ENCODE peak calls at places on chromosomes 2 and 18, in seven cellular contexts. R, G, N, M, K, A and E are unnamed samples.

GRCh38 chr2:129233751-129234406 is 745.6 kb upstream of the RAB6C start:
- DNase-seq in R (no peak), G (no peak), N (no peak), M (no peak), K (peak), A (no peak), E (no peak)

GRCh38 chr2:189210250-189211075 is 30.9 kb upstream of the COL5A2 start:
- DNase-seq in R (peak), G (no peak), N (no peak), M (no peak), K (peak), A (no peak), E (no peak)

GRCh38 chr2:63124209-63124608 is 73.6 kb downstream of the OTX1 start:
- DNase-seq in R (no peak), G (no peak), N (no peak), M (no peak), K (no peak), A (no peak), E (no peak)

GRCh38 chr2:70850905-70851304 is 15.3 kb upstream of the CD207 start:
- DNase-seq in R (no peak), G (no peak), N (no peak), M (no peak), K (no peak), A (no peak), E (no peak)

GRCh38 chr2:65595641-65596040 is 163.2 kb upstream of the SPRED2 start:
- DNase-seq in R (no peak), G (no peak), N (no peak), M (no peak), K (no peak), A (no peak), E (no peak)

GRCh38 chr18:27750014-27750413 is 426.9 kb downstream of the CDH2 start:
- DNase-seq in R (peak), G (no peak), N (no peak), M (no peak), K (peak), A (no peak), E (no peak)

GRCh38 chr2:218516614-218517013 is 51.5 kb downstream of the USP37 start:
- DNase-seq in R (no peak), G (no peak), N (no peak), M (no peak), K (peak), A (no peak), E (no peak)

GRCh38 chr2:39304200-39304599 is 60.4 kb upstream of the CDKL4 start:
- DNase-seq in R (no peak), G (no peak), N (no peak), M (no peak), K (no peak), A (no peak), E (no peak)

GRCh38 chr2:205806126-205806905 is 124.0 kb downstream of the NRP2 start:
- DNase-seq in R (no peak), G (no peak), N (no peak), M (peak), K (no peak), A (no peak), E (no peak)

GRCh38 chr2:185567196-185567595 is 171.4 kb upstream of the FSIP2 start:
- DNase-seq in R (no peak), G (no peak), N (no peak), M (no peak), K (no peak), A (no peak), E (no peak)

GRCh38 chr2:200963129-200963917 is at the start of gene ORC2:
- DNase-seq in R (peak), G (peak), N (peak), M (peak), K (peak), A (peak), E (peak)

GRCh38 chr2:95077893-95078603 is 43.6 kb downstream of the MRPS5 start:
- DNase-seq in R (no peak), G (no peak), N (no peak), M (no peak), K (no peak), A (no peak), E (no peak)

GRCh38 chr2:218318241-218318640 is 25.9 kb upstream of the TMBIM1 start:
- DNase-seq in R (no peak), G (no peak), N (no peak), M (no peak), K (no peak), A (no peak), E (no peak)

GRCh38 chr18:35983818-35984217 is 11.3 kb downstream of the RMP24 start:
- DNase-seq in R (no peak), G (no peak), N (no peak), M (no peak), K (no peak), A (no peak), E (no peak)

GRCh38 chr2:3128786-3129185 is 248.8 kb downstream of the EIPR1 start:
- DNase-seq in R (no peak), G (no peak), N (no peak), M (no peak), K (no peak), A (no peak), E (no peak)

GRCh38 chr2:64442801-64443429 is 11.0 kb upstream of the LGALSL start:
- DNase-seq in R (no peak), G (no peak), N (no peak), M (no peak), K (peak), A (no peak), E (no peak)

GRCh38 chr2:189260361-189260761 is 80.8 kb upstream of the COL5A2 start:
- DNase-seq in R (no peak), G (no peak), N (no peak), M (no peak), K (no peak), A (no peak), E (no peak)

GRCh38 chr18:51279367-51279984 is 82.0 kb upstream of the MEX3C start:
- DNase-seq in R (no peak), G (no peak), N (no peak), M (no peak), K (no peak), A (no peak), E (no peak)

GRCh38 chr2:45649457-45649854 is 2.0 kb upstream of the PRKCE start:
- DNase-seq in R (no peak), G (no peak), N (no peak), M (no peak), K (peak), A (no peak), E (no peak)

GRCh38 chr18:30177056-30177455 is 865.5 kb downstream of the DSC3 start:
- DNase-seq in R (no peak), G (no peak), N (no peak), M (no peak), K (peak), A (no peak), E (no peak)

GRCh38 chr2:240401781-240402551 is 33.5 kb upstream of the GPC1 start:
- DNase-seq in R (peak), G (no peak), N (no peak), M (peak), K (no peak), A (no peak), E (no peak)

GRCh38 chr2:37663390-37663789 is 8.1 kb downstream of the CDC42EP3 start:
- DNase-seq in R (no peak), G (no peak), N (no peak), M (no peak), K (no peak), A (no peak), E (no peak)

GRCh38 chr2:37665038-37665437 is 6.4 kb downstream of the CDC42EP3 start:
- DNase-seq in R (no peak), G (no peak), N (no peak), M (no peak), K (no peak), A (no peak), E (no peak)

GRCh38 chr2:37666772-37667171 is 4.7 kb downstream of the CDC42EP3 start:
- DNase-seq in R (no peak), G (no peak), N (no peak), M (no peak), K (no peak), A (no peak), E (no peak)

GRCh38 chr2:37665622-37666362 is 5.7 kb downstream of the CDC42EP3 start:
- DNase-seq in R (no peak), G (no peak), N (no peak), M (no peak), K (no peak), A (no peak), E (no peak)

GRCh38 chr2:37664190-37664751 is 7.2 kb downstream of the CDC42EP3 start:
- DNase-seq in R (no peak), G (no peak), N (no peak), M (no peak), K (no peak), A (no peak), E (no peak)
- H3K4me3 ChIP-seq in R (no peak), G (no peak), N (no peak), M (no peak), K (no peak), A (no peak), E (no peak)

GRCh38 chr18:75477913-75478312 is 50.4 kb upstream of the SMIM21 start:
- DNase-seq in R (no peak), G (no peak), N (no peak), M (no peak), K (no peak), A (no peak), E (no peak)

GRCh38 chr18:75474332-75474731 is 46.8 kb upstream of the SMIM21 start:
- DNase-seq in R (no peak), G (no peak), N (no peak), M (no peak), K (no peak), A (no peak), E (no peak)

GRCh38 chr18:75473316-75473715 is 45.8 kb upstream of the SMIM21 start:
- DNase-seq in R (no peak), G (no peak), N (no peak), M (no peak), K (no peak), A (no peak), E (no peak)

GRCh38 chr18:75472906-75473305 is 45.4 kb upstream of the SMIM21 start:
- DNase-seq in R (no peak), G (no peak), N (no peak), M (no peak), K (no peak), A (no peak), E (no peak)

GRCh38 chr18:75475228-75475627 is 47.7 kb upstream of the SMIM21 start:
- DNase-seq in R (no peak), G (no peak), N (no peak), M (no peak), K (no peak), A (no peak), E (no peak)
- H3K27ac ChIP-seq in R (no peak), G (no peak), N (no peak), M (no peak), K (no peak), A (no peak), E (no peak)

GRCh38 chr2:27261926-27262298 is 935 bp downstream of the SLC30A3 start:
- DNase-seq in R (no peak), G (no peak), N (no peak), M (no peak), K (no peak), A (no peak), E (no peak)
- H3K4me3 ChIP-seq in R (peak), G (peak), N (peak), M (no peak), K (no peak), A (peak), E (no peak)

GRCh38 chr2:169637620-169638019 is 53.5 kb downstream of the PPIG start:
- DNase-seq in R (no peak), G (no peak), N (no peak), M (no peak), K (peak), A (no peak), E (no peak)

GRCh38 chr2:169641464-169641863 is 52.7 kb downstream of the CFAP210 start:
- DNase-seq in R (no peak), G (no peak), N (no peak), M (no peak), K (no peak), A (no peak), E (no peak)

GRCh38 chr2:169640104-169640503 is 54.1 kb downstream of the CFAP210 start:
- DNase-seq in R (no peak), G (no peak), N (no peak), M (no peak), K (no peak), A (no peak), E (no peak)

GRCh38 chr2:169636440-169637097 is 52.4 kb downstream of the PPIG start:
- DNase-seq in R (no peak), G (no peak), N (no peak), M (no peak), K (no peak), A (no peak), E (no peak)
- H3K27ac ChIP-seq in R (no peak), G (no peak), N (no peak), M (no peak), K (no peak), A (no peak), E (no peak)

DNA sequence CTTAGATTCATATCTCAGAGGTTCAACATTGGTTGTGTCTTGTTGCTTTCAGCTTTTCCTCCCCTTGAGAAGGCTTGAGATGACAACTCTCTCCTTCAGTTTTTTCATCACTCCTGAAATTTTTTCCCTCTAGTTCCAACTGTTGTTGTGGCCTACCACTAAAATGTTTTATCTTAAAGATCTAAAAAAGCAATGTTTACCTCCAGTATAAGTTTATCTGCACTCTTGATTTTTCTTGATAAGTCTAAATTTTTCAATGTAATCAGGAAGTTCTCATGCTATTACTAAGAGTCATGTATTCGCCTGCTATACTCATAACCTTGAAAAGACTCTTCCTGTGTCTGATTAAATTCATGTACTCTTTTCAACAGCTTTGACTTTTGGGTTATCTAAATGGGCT is 366.3 kb upstream of the TFPI start:
- DNase-seq in R (no peak), G (no peak), N (no peak), M (no peak), K (no peak), A (no peak), E (no peak)
- H3K4me3 ChIP-seq in R (no peak), G (no peak), N (no peak), M (no peak), K (no peak), A (no peak), E (no peak)

DNA sequence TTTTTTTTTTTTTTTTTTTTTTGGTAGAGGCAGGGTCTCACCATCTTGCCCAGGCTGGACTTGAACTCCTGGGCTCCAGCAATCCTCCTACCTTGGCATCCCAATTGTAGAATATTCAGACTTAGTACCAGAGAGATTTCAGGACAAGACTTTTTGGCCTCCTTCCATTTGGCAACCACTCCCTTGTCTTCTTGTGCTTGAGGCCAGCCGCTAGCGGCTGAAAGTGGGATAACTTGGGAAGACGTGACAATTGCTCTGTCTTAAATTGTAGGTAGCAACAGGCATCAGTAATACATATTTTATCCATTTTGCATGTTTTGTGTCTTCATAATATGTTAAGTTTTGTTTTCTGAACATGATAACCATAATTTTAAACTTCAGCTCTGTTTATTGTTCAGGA is 53.3 kb upstream of the TTN start:
- DNase-seq in R (peak), G (no peak), N (no peak), M (no peak), K (no peak), A (no peak), E (no peak)
- H3K27ac ChIP-seq in R (peak), G (no peak), N (no peak), M (no peak), K (no peak), A (no peak), E (no peak)

GRCh38 chr2:104862061-104862941 is 8.4 kb downstream of the POU3F3 start:
- DNase-seq in R (no peak), G (no peak), N (no peak), M (peak), K (peak), A (no peak), E (no peak)
- H3K4me3 ChIP-seq in R (peak), G (no peak), N (peak), M (no peak), K (no peak), A (no peak), E (no peak)

GRCh38 chr2:173150963-173151362 is 75.3 kb downstream of the MAP3K20 start:
- DNase-seq in R (no peak), G (no peak), N (no peak), M (no peak), K (no peak), A (no peak), E (no peak)
- H3K27ac ChIP-seq in R (no peak), G (no peak), N (no peak), M (no peak), K (no peak), A (no peak), E (no peak)

DNA sequence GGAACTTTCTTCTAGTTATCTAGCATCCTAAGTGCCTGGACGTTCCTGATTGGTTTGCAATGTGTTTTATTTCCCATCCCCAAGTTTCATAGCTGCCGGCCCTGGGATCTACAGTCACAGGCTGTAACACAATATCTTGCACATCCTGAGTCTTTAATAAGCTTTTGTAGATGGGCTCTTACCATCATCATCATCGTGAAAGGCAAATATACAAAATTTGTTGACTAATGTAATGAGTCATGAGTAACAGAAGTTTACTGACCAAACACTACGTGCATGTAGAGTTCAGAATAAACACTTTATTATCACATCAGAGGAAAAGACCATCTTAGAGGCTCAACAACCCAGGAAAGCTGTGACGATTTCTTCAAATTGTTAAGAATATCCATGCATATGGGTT is 8.1 kb upstream of the TYMS start:
- DNase-seq in R (no peak), G (no peak), N (no peak), M (no peak), K (no peak), A (no peak), E (no peak)
- H3K4me3 ChIP-seq in R (no peak), G (no peak), N (no peak), M (no peak), K (no peak), A (no peak), E (no peak)

DNA sequence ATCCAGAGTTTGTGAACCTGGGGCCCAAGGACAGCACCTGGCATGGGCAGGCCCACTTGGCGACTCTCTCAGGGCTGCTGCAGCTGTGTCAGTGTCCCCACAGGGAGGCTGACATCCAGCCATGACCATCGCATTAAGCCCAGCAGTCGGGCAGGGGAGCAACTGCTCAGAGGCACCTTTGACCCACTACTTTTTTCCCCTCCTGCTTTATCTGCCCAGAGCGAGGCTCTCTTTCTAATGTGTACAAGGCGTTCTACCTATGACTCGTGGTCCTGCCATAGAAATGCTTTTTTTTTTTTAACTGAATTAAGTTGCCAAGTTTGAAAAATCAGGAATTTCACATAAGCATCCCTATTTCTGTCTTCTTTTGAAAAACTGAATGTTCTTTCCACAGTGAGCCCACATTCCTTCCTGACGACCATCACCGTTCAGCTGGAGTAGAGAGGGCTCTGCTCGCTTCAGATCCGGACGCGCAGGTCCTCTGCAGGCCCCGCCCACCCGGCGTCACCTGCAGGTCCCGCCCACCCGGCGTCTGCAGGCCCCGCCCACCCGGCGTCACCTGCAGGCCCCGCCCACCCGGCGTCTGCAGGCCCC is 403 bp upstream of the CLUL1 start:
- DNase-seq in R (no peak), G (peak), N (peak), M (peak), K (peak), A (peak), E (peak)
- H3K27ac ChIP-seq in R (no peak), G (no peak), N (no peak), M (no peak), K (no peak), A (peak), E (peak)